ENCODE peak calls at places on chromosomes 3 and 15, in four cellular contexts. S is WTC11, R is K562, H is GM12878. B is an unnamed sample.

GRCh38 chr3:195697582-195698324 is 23.0 kb upstream of the MUC20 start:
- DNase-seq in S (no peak), R (peak; percentile 87), H (no peak), B (no peak)

GRCh38 chr3:43959498-43960447 is 269.0 kb downstream of the ABHD5 start:
- DNase-seq in S (no peak), R (no peak), H (no peak), B (no peak)

GRCh38 chr3:157913052-157913451 is 193.2 kb downstream of the SHOX2 start:
- DNase-seq in S (no peak), R (no peak), H (no peak), B (no peak)

GRCh38 chr3:70308760-70309159 is 3.7 kb downstream of the MDFIC2 start:
- DNase-seq in S (peak; percentile 16), R (peak; percentile 1), H (no peak), B (no peak)

GRCh38 chr3:119294402-119294888 is 262 bp downstream of the ARHGAP31 start:
- DNase-seq in S (no peak), R (no peak), H (no peak), B (no peak)

GRCh38 chr3:69368129-69368741 is 17.7 kb downstream of the FRMD4B start:
- DNase-seq in S (no peak), R (no peak), H (peak; percentile 91), B (no peak)

GRCh38 chr3:139756529-139757103 is 78.8 kb upstream of the NMNAT3 start:
- DNase-seq in S (no peak), R (no peak), H (no peak), B (no peak)

GRCh38 chr3:126394179-126394976 is at the start of gene CFAP100:
- DNase-seq in S (peak; percentile 80), R (no peak), H (no peak), B (no peak)

GRCh38 chr15:75368689-75369239 is 357 bp upstream of the MAN2C1 start:
- DNase-seq in S (no peak), R (no peak), H (no peak), B (peak; percentile 87)

GRCh38 chr3:99902091-99902490 is 84.4 kb downstream of the CMSS1 start:
- DNase-seq in S (no peak), R (no peak), H (no peak), B (no peak)

GRCh38 chr15:78671626-78672211 is 30.7 kb upstream of the CHRNB4 start:
- DNase-seq in S (peak; percentile 30), R (no peak), H (no peak), B (no peak)

GRCh38 chr3:81496407-81497104 is 264.9 kb downstream of the GBE1 start:
- DNase-seq in S (no peak), R (no peak), H (no peak), B (no peak)

GRCh38 chr3:32315441-32315840 is 76.2 kb upstream of the CMTM7 start:
- DNase-seq in S (no peak), R (no peak), H (no peak), B (no peak)

GRCh38 chr3:50625879-50626182 is 8.9 kb downstream of the MAPKAPK3 start:
- DNase-seq in S (no peak), R (no peak), H (no peak), B (no peak)

GRCh38 chr3:188749010-188749617 is 422.7 kb upstream of the TPRG1 start:
- DNase-seq in S (peak; percentile 60), R (peak; percentile 16), H (no peak), B (no peak)

GRCh38 chr3:14203521-14204079 is 25.0 kb downstream of the LSM3 start:
- DNase-seq in S (peak; percentile 60), R (peak; percentile 93), H (no peak), B (peak; percentile 64)

GRCh38 chr15:58477228-58477627 is 45.4 kb downstream of the LIPC start:
- DNase-seq in S (no peak), R (no peak), H (no peak), B (no peak)

GRCh38 chr3:11236588-11237461 is 35.4 kb upstream of the ATG7 start:
- DNase-seq in S (peak; percentile 92), R (peak; percentile 79), H (no peak), B (peak; percentile 39)

GRCh38 chr3:141328286-141329166 is 39.8 kb upstream of the ZBTB38 start:
- DNase-seq in S (no peak), R (no peak), H (peak; percentile 68), B (no peak)

GRCh38 chr15:79675982-79676381 is 220.8 kb downstream of the MTHFS start:
- DNase-seq in S (no peak), R (no peak), H (no peak), B (no peak)

GRCh38 chr3:107679911-107680310 is 157.1 kb downstream of the BBX start:
- DNase-seq in S (no peak), R (no peak), H (no peak), B (no peak)

GRCh38 chr3:63967675-63968611 is 55.4 kb downstream of the PSMD6 start:
- DNase-seq in S (no peak), R (peak; percentile 48), H (peak; percentile 53), B (peak; percentile 88)

GRCh38 chr15:35671981-35672380 is 126.0 kb upstream of the DPH6 start:
- DNase-seq in S (no peak), R (no peak), H (no peak), B (no peak)

GRCh38 chr15:68412218-68412617 is 19.7 kb downstream of the ITGA11 start:
- DNase-seq in S (no peak), R (no peak), H (no peak), B (no peak)

GRCh38 chr3:152061296-152061695 is 187.9 kb downstream of the SUCNR1 start:
- DNase-seq in S (no peak), R (no peak), H (no peak), B (no peak)

GRCh38 chr3:126056681-126057546 is 27.0 kb downstream of the SLC41A3 start:
- DNase-seq in S (no peak), R (peak; percentile 14), H (no peak), B (peak; percentile 85)

GRCh38 chr15:28975766-28976179 is 90.0 kb downstream of the APBA2 start:
- DNase-seq in S (peak; percentile 66), R (peak; percentile 79), H (no peak), B (peak; percentile 42)

GRCh38 chr15:98853161-98853560 is 154.4 kb downstream of the PGPEP1L start:
- DNase-seq in S (peak; percentile 67), R (peak; percentile 55), H (peak; percentile 50), B (peak; percentile 29)

GRCh38 chr15:41507820-41508290 is 5.8 kb downstream of the LTK start:
- DNase-seq in S (no peak), R (no peak), H (no peak), B (no peak)

DNA sequence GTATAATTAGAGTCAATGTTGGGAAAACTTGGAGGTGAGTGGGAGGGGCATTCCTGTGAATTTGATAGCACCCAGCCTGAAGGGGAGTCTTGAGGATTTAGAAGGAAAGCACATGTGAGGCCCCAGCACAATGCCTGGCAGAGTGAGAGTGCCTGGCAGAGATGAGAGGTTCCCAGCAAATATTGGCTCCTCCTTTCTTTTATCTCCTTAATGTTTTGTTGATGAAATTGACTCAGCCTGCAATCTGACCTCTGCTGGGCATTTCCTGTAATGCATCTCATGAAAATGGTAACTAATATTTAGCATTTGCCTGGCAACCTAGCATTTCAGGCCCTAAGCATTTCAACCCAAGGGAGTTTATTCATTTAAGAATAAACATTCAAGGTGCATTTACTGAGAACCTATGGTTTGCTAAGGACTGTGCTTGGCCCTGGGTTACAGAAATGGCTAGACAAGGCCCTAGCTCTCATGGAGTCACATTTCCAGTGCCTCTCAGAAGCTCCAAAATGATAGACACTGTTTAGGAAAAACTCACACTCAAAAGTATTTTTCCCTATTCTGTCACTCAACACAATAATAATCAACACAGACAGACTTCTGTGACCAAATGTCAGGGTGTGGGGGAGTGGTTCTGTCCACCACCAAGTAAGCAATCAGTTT is 19.0 kb downstream of the PDHB start:
- DNase-seq in S (no peak), R (peak; percentile 47), H (no peak), B (peak; percentile 38)
- TF ChIP-seq CREM in S (no peak), R (no peak), H (no peak), B (no peak)

DNA sequence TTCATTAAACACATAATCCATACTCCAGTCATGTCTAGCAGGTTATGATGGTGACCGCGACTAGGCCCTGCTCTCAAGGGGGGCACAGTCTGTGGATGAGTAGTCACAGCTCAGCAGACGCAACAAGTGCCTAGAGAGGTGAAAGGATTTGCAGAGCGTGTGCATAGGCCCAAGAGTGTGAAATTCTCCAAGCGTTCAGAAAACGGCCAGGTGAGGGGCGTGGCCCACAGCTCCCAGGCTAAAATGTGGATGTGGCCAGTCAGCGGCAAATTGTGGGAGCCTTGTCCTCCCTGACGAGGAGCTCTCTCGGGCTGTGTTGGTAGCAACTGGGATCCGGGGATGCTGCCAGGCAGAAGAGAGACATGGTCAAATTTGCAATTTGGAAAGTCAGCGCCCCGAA is 46.4 kb upstream of the TSEN2 start:
- DNase-seq in S (no peak), R (no peak), H (no peak), B (no peak)
- TF ChIP-seq CREM in S (no peak), R (no peak), H (no peak), B (no peak)

GRCh38 chr3:8966820-8967348 is 3.6 kb upstream of the RAD18 start:
- DNase-seq in S (no peak), R (no peak), H (no peak), B (no peak)

GRCh38 chr3:8963137-8963853 is at the start of gene RAD18:
- DNase-seq in S (peak; percentile 96), R (peak; percentile 97), H (peak; percentile 71), B (peak; percentile 83)

GRCh38 chr3:8962226-8962861 is 928 bp downstream of the RAD18 start:
- DNase-seq in S (no peak), R (peak; percentile 24), H (no peak), B (no peak)

GRCh38 chr3:8966150-8966819 is 3.0 kb upstream of the RAD18 start:
- DNase-seq in S (no peak), R (no peak), H (no peak), B (no peak)

DNA sequence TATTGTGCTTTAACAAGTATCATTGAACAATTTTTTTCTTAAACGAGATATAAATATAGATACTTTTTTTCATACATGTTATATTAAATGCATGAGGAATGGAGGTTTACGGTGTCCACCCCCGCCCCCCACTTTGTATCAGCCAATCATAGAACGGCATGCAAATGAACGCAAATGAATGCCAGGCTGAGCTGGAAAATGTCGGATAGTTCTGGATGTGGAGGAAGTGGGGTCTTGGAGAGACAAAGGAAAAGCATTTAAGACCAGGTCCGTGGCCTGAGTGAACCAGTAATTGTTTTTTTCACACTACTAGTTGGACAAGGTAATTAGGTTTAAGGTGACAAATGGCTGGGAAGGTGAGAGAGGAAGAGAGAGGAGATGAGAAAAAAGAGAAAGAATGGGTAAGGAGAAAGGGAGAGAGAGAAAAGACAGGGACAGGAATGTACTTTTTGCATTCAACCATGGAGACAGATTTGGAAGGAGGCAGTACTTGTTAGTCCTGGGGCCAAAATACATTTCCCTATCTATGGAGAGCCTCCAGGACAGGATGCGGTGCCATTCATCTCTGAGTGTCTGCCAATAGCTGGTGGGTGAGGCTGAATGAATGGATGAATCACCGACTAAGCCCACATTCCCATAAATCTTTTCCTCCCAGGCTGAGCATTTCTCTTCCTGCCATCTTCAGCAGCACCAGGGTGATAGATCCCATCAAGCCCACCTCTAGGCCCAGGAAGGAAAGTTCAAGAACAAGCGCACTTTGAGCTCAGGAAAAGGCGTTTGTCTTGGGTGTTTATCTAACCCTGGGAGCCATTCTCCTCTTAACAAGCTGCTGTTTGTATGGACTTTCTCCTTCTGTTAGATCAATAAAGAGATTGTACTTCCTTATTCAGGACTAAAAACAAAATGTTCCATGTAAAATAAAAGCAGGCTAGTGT is 1.4 kb upstream of the RAD18 start:
- DNase-seq in S (peak; percentile 24), R (no peak), H (no peak), B (peak; percentile 83)
- TF ChIP-seq CREM in S (no peak), R (no peak), H (no peak), B (no peak)

DNA sequence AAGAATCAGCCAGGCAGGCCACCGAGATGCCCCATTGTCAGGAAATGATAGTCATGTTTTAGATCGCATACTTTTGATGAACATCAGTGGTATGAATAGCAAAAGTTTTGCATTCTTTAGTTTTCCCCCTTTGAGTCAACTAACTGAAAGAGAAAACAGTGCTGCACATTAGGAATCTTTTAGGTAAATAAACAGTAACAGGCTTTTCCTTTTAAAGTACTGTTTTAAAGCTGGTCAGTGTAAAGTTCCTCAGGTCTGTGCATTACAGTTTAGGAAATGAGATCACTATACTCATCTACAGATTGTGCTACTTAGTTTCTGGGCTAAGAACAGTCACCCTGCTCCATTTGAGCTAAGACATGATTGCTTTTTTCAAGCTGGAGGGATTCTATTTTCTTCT is 36.3 kb downstream of the FAM98B start:
- DNase-seq in S (no peak), R (no peak), H (no peak), B (no peak)
- TF ChIP-seq CREM in S (no peak), R (no peak), H (no peak), B (no peak)

B was measured in HepG2.